ENCODE peak calls at places on chromosomes 13 and 19, in four cellular contexts. Y, S, Q and A are unnamed samples.

GRCh38 chr19:13913352-13913751 is 7.4 kb downstream of the CC2D1A start:
- DNase-seq in Y (no peak), Q (no peak), S (no peak), A (no peak)

GRCh38 chr19:41746593-41747227 is 8.6 kb upstream of the CEACAM6 start:
- DNase-seq in Y (peak), Q (peak), S (peak), A (no peak)

GRCh38 chr19:21202865-21203494 is 61.1 kb downstream of the ZNF431 start:
- DNase-seq in S (peak), Q (peak), Y (peak), A (peak)

GRCh38 chr13:112457485-112457884 is 81.3 kb downstream of the SPACA7 start:
- DNase-seq in Y (no peak), Q (no peak), S (no peak), A (no peak)

GRCh38 chr19:38543286-38543806 is 74.4 kb downstream of the MAP4K1 start:
- DNase-seq in S (no peak), Q (no peak), Y (no peak), A (no peak)

GRCh38 chr13:24642236-24642635 is 38.0 kb upstream of the ATP12A start:
- DNase-seq in Q (no peak), Y (no peak), S (no peak), A (no peak)

GRCh38 chr19:47226426-47227346 is 4.3 kb downstream of the BBC3 start:
- DNase-seq in Y (peak), Q (peak), S (peak), A (peak)

GRCh38 chr13:76820759-76821158 is 65.4 kb downstream of the KCTD12 start:
- DNase-seq in S (no peak), Q (no peak), Y (no peak), A (peak)

GRCh38 chr19:18205180-18205915 is 1.5 kb upstream of the RAB3A start:
- DNase-seq in Y (peak), S (no peak), Q (peak), A (peak)

GRCh38 chr13:106242554-106242953 is 292.9 kb downstream of the EFNB2 start:
- DNase-seq in S (no peak), Y (no peak), Q (no peak), A (peak)

GRCh38 chr19:4343845-4344713 is 717 bp downstream of the MPND start:
- DNase-seq in Y (no peak), Q (no peak), S (no peak), A (no peak)

GRCh38 chr19:5403968-5404640 is 51.1 kb upstream of the ZNRF4 start:
- DNase-seq in Y (peak), S (peak), Q (peak), A (peak)

GRCh38 chr13:39417643-39418042 is 185.3 kb downstream of the LHFPL6 start:
- DNase-seq in S (no peak), Q (peak), Y (peak), A (peak)

GRCh38 chr13:102903659-102904407 is 58.0 kb downstream of the ERCC5 start:
- DNase-seq in S (peak), Y (peak), Q (no peak), A (peak)

GRCh38 chr19:40667602-40668001 is 22.8 kb downstream of the NUMBL start:
- DNase-seq in Q (no peak), Y (no peak), S (no peak), A (no peak)

GRCh38 chr19:45508931-45509691 is 1.8 kb downstream of the VASP start:
- DNase-seq in Q (peak), S (peak), Y (peak), A (peak)

GRCh38 chr19:405138-405965 is 3.6 kb downstream of the C2CD4C start:
- DNase-seq in Y (no peak), S (no peak), Q (no peak), A (no peak)

GRCh38 chr19:7550987-7551761 is 15.7 kb downstream of the PNPLA6 start:
- DNase-seq in Q (no peak), S (no peak), Y (peak), A (peak)

GRCh38 chr13:78881054-78881453 is 222.1 kb upstream of the OBI1 start:
- DNase-seq in S (no peak), Y (no peak), Q (no peak), A (no peak)

GRCh38 chr13:77853701-77854100 is 64.9 kb downstream of the EDNRB start:
- DNase-seq in Q (no peak), Y (no peak), S (no peak), A (no peak)

GRCh38 chr13:40996433-40997095 is 22.6 kb downstream of the ELF1 start:
- DNase-seq in S (no peak), Y (no peak), Q (no peak), A (no peak)

GRCh38 chr13:52931913-52932312 is 83.5 kb upstream of the PCDH8 start:
- DNase-seq in Y (no peak), S (no peak), Q (no peak), A (no peak)

GRCh38 chr13:99191336-99191899 is 9.2 kb upstream of the UBAC2 start:
- DNase-seq in Q (no peak), S (no peak), Y (no peak), A (no peak)

GRCh38 chr19:19805480-19805879 is 16.1 kb downstream of the ZNF506 start:
- DNase-seq in Y (no peak), Q (no peak), S (no peak), A (no peak)

GRCh38 chr13:27770809-27771208 is 21.5 kb upstream of the GSX1 start:
- DNase-seq in Y (peak), S (peak), Q (no peak), A (no peak)

GRCh38 chr13:95199896-95200295 is 101.4 kb downstream of the ABCC4 start:
- DNase-seq in S (no peak), Q (no peak), Y (no peak), A (no peak)

GRCh38 chr19:51549533-51550324 is 18.3 kb upstream of the SIGLEC6 start:
- DNase-seq in Q (no peak), S (no peak), Y (no peak), A (no peak)

DNA sequence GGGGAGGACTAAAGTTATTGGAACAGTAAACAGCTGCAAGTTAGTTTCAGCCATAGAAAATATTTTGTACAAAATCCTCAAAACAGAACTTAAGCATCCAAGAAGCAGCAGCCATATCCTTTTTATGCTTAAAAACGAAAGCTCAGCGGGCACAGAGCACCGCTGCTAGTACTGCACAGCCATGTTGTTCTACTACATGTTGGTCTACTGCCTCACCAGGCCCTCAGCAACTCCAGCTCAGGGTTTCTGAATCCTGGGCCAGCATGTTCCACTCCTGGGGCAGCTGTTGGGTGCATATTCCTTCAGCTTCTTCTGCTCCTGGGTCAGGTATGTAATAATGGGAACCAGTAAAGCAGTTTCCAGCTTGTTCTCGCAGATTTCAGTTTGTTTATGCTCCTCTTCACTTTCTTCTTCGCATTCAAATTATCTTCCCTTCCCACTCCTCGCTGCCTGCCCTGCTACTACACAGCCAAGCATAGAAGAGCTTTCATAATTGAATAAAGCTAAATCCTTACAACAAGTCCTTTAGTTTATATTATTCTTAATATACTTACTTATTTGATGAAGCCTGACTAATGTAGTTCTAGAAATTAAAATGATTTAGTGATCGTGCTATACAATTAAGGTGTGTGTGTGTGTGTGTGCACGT is 820.5 kb upstream of the ATXN8OS start:
- DNase-seq in Q (no peak), S (no peak), Y (no peak), A (no peak)
- H3K4me3 ChIP-seq in Q (no peak), S (no peak), Y (no peak), A (no peak)

DNA sequence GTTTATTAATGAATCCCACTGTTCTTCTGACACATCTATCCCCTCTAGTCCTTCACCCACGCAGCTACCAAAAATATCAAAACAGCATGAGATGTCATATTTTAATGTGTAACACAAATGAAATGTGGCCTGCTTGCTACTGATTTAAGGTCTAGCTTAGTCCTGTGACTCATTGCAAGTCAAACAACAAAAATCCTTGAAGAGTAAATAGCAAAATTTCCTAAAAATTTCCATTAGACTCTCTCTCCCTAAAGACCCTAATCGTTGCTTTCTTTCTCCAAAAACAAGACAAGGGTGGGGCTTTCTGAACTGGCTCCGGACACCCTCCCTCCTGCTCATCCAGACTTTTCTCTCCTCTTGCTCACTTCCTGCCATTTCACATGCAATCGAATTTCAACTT is 99.9 kb upstream of the IPO5 start:
- DNase-seq in Q (peak), S (no peak), Y (no peak), A (no peak)
- H3K4me2 ChIP-seq in Q (no peak), S (peak), Y (no peak), A (no peak)

DNA sequence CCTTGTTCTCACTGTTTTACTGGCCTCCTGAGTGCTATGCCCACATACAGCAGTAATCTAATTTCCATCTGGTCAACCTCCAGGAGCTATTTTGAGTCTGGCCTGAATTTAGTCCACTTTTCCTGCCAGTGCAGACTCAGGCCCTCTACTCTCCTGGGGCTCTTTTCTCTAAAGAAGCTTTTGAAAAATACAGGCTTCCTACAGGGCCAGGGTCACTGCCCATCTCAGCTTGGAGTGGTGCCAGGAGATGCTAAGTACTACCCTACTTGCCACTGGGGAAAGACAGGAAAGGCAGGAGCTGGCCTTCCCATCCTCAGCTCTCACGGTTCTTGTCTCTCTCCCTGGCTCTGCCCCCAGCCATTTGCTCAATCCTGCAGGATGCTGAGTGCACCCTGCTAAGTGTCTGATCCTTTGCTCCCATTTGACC is 101.7 kb upstream of the SERP2 start:
- DNase-seq in S (no peak), Q (no peak), Y (no peak), A (peak)
- H3K27ac ChIP-seq in S (peak), Q (no peak), Y (no peak), A (no peak)

GRCh38 chr13:35160921-35161320 is 218.9 kb downstream of the NBEA start:
- DNase-seq in Q (no peak), Y (no peak), S (no peak), A (no peak)
- H3K4me3 ChIP-seq in Q (no peak), Y (no peak), S (no peak), A (no peak)

DNA sequence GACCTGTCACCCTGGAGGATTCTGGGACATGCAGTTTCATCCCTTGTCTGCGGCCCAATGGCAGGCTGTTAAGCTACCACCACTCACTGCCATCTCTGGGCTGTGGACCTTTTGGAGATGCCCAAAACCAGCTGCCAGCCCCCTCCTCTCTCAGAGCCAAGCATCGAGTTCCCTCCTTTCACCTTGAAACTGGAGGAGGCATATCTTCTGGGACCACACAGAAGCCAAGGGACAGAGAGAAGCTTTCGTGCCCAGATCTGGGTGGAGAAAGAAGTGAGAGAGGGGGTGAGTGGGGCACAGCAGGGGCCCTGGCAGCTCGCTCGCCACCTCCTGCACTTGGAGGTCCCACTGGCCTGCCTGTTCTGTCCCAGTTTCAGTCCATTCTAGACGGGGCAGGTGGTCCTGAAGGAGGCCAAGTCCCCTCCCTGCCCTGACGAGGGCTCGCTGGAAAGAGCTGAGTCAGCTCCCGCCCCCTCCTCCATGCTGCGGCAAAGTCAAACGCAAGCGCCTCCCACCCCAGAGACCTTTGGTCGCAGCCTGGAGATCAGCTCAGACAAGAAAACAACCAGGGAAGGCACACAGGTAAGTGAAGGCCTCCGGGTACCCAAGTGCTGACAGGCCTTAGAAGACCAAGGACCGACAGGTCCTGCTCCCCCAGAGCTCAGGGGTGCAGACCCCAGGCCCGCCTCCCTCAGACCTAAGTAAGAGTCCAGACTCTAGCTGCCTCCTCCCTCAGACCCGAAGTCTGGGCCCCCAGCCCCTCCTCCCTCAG is 3.8 kb downstream of the BCAT2 start:
- DNase-seq in S (no peak), Y (no peak), Q (no peak), A (peak)
- H3K4me2 ChIP-seq in S (no peak), Y (no peak), Q (no peak), A (no peak)

GRCh38 chr19:2268480-2268830 is 12.2 kb upstream of the JSRP1 start:
- DNase-seq in Q (no peak), Y (no peak), S (no peak), A (no peak)
- H3K27ac ChIP-seq in Q (no peak), Y (no peak), S (peak), A (no peak)

GRCh38 chr19:32875428-32875827 is 5.9 kb upstream of the SLC7A9 start:
- DNase-seq in S (no peak), Q (no peak), Y (no peak), A (no peak)
- H3K4me3 ChIP-seq in S (no peak), Q (no peak), Y (no peak), A (no peak)